ENCODE peak calls at places on chromosomes 1 and 21, in four cellular contexts. L, Y, T and B are unnamed samples.

GRCh38 chr1:16430598-16430997 is 6.6 kb downstream of the SPATA21 start:
- DNase-seq in Y (no peak), T (no peak), L (no peak), B (no peak)

GRCh38 chr1:50704126-50704525 is 255.9 kb downstream of the FAF1 start:
- DNase-seq in T (peak), Y (no peak), L (peak), B (no peak)

GRCh38 chr1:94590203-94591137 is 48.9 kb upstream of the F3 start:
- DNase-seq in Y (no peak), L (no peak), T (peak), B (no peak)

GRCh38 chr1:248359415-248359814 is 2.0 kb upstream of the OR2T4 start:
- DNase-seq in L (no peak), Y (no peak), T (no peak), B (no peak)

GRCh38 chr1:154469844-154470417 is 32.1 kb upstream of the TDRD10 start:
- DNase-seq in T (no peak), L (no peak), Y (no peak), B (no peak)

GRCh38 chr1:3273447-3273846 is 181.0 kb upstream of the ARHGEF16 start:
- DNase-seq in T (no peak), Y (no peak), L (no peak), B (no peak)

GRCh38 chr1:231584117-231584516 is 42.5 kb upstream of the DISC1 start:
- DNase-seq in T (peak), Y (no peak), L (peak), B (no peak)

GRCh38 chr21:33059319-33059894 is 10.5 kb upstream of the OLIG1 start:
- DNase-seq in Y (no peak), T (no peak), L (no peak), B (no peak)

GRCh38 chr21:17711896-17712295 is 99.2 kb upstream of the BTG3 start:
- DNase-seq in L (no peak), T (no peak), Y (no peak), B (no peak)

GRCh38 chr1:201295861-201296260 is 12.6 kb downstream of the PKP1 start:
- DNase-seq in L (no peak), Y (no peak), T (peak), B (no peak)

GRCh38 chr1:224873645-224874369 is 55.7 kb upstream of the DNAH14 start:
- DNase-seq in Y (no peak), L (no peak), T (peak), B (no peak)

GRCh38 chr1:183135336-183135735 is 50.7 kb upstream of the LAMC2 start:
- DNase-seq in Y (no peak), T (no peak), L (no peak), B (no peak)

GRCh38 chr1:22471078-22471477 is 19.4 kb downstream of the ZBTB40 start:
- DNase-seq in L (no peak), Y (no peak), T (peak), B (no peak)

GRCh38 chr1:222642468-222642867 is 24.6 kb downstream of the MIA3 start:
- DNase-seq in L (no peak), Y (no peak), T (no peak), B (no peak)

GRCh38 chr1:53552146-53552940 is 93.1 kb downstream of the DMRTB1 start:
- DNase-seq in Y (peak), T (peak), L (no peak), B (peak)

GRCh38 chr1:54934869-54935268 is 45.6 kb upstream of the TMEM61 start:
- DNase-seq in L (no peak), T (peak), Y (no peak), B (no peak)

GRCh38 chr1:217135987-217136894 is 413.0 kb upstream of the ESRRG start:
- DNase-seq in Y (no peak), T (no peak), L (no peak), B (no peak)

GRCh38 chr1:212135166-212135565 is 99.6 kb downstream of the DTL start:
- DNase-seq in Y (no peak), T (no peak), L (no peak), B (no peak)

GRCh38 chr1:185670187-185670627 is 64.0 kb upstream of the HMCN1 start:
- DNase-seq in L (no peak), T (peak), Y (no peak), B (peak)

GRCh38 chr1:995665-996633 is 3.9 kb downstream of the HES4 start:
- DNase-seq in L (no peak), Y (no peak), T (no peak), B (no peak)

GRCh38 chr1:59673575-59674467 is 140.9 kb upstream of the HOOK1 start:
- DNase-seq in T (no peak), L (no peak), Y (no peak), B (no peak)

GRCh38 chr1:248697907-248698306 is 4.7 kb downstream of the OR14I1 start:
- DNase-seq in L (no peak), Y (no peak), T (no peak), B (no peak)

GRCh38 chr1:20409971-20410370 is 76.0 kb downstream of the CAMK2N1 start:
- DNase-seq in Y (no peak), T (no peak), L (no peak), B (no peak)

GRCh38 chr1:230502996-230503395 is 76.9 kb upstream of the PGBD5 start:
- DNase-seq in Y (no peak), T (no peak), L (no peak), B (no peak)

GRCh38 chr1:95650631-95651030 is 416.6 kb downstream of the RWDD3 start:
- DNase-seq in T (no peak), Y (no peak), L (no peak), B (peak)

GRCh38 chr1:227723474-227723873 is 11.6 kb downstream of the JMJD4 start:
- DNase-seq in T (peak), Y (no peak), L (no peak), B (no peak)

GRCh38 chr1:228020686-228021525 is 14.1 kb downstream of the WNT3A start:
- DNase-seq in Y (no peak), L (no peak), T (no peak), B (no peak)

GRCh38 chr21:21457077-21457476 is 458.9 kb downstream of the NCAM2 start:
- DNase-seq in Y (no peak), L (no peak), T (no peak), B (no peak)

DNA sequence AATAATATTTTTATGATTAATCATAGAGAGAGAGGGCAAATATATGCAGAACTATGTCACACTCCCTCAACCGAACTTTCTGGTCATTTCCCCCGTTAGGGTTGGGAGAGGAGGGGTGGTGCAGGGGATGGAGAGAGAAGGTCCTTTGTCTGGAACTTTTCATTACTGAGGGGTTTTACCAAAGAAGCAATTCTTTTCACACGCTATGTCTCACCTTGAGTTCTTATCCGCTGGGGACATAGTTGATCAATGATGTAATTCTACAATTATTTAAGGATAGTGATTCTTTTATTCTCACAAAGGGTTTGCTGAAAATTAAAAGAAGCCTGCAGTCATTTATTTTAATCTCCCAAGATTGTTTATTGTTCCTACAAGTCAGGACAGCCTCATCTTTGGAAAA is 98.3 kb upstream of the RUNX1 start:
- DNase-seq in T (no peak), Y (no peak), L (no peak), B (no peak)
- TF ChIP-seq CTCF in T (no peak), Y (no peak), L (no peak), B (no peak)

GRCh38 chr1:52294580-52294979 is 71.4 kb downstream of the CC2D1B start:
- DNase-seq in T (peak), Y (no peak), L (no peak), B (no peak)

DNA sequence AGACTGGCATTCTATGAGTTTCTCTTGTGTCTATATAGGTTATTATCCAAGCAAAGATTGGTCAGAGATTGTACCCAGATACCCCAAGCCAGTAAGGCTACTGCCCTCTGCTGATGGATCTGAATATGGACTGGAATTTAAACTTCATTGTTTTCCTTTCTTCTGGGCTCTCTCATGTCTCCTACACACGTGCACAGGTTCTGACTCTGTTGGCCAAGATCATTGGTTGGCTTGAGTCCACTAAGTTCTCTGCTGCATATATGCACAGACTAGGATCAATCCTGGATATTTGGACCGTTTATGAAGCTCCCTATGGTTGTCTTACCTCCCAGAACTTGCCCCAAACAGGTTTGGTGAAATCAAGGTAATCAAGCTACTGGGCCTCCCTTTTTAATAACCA is 69.7 kb downstream of the CC2D1B start:
- DNase-seq in Y (no peak), L (peak), T (peak), B (no peak)
- TF ChIP-seq CTCF in Y (no peak), L (peak), T (peak), B (peak)

GRCh38 chr21:39181205-39181818 is 1.9 kb downstream of the PSMG1 start:
- DNase-seq in Y (no peak), L (no peak), T (no peak), B (no peak)

GRCh38 chr21:39182484-39183271 is 573 bp downstream of the PSMG1 start:
- DNase-seq in L (no peak), T (no peak), Y (no peak), B (no peak)

GRCh38 chr21:39183272-39184049 is at the start of gene PSMG1:
- DNase-seq in L (peak), T (peak), Y (peak), B (peak)

GRCh38 chr21:39182016-39182415 is 1.2 kb downstream of the PSMG1 start:
- DNase-seq in L (no peak), Y (no peak), T (no peak), B (no peak)

GRCh38 chr21:39180429-39181019 is 2.7 kb downstream of the PSMG1 start:
- DNase-seq in L (no peak), Y (no peak), T (no peak), B (no peak)
- TF ChIP-seq CTCF in L (no peak), Y (no peak), T (peak), B (peak)

GRCh38 chr1:32650157-32650751 is at the start of gene ZBTB8OS:
- DNase-seq in L (peak), T (peak), Y (peak), B (peak)

GRCh38 chr1:32651461-32652073 is 559 bp downstream of the RBBP4 start:
- DNase-seq in L (no peak), Y (no peak), T (no peak), B (peak)

GRCh38 chr1:32652244-32652962 is 1.4 kb downstream of the RBBP4 start:
- DNase-seq in T (no peak), L (no peak), Y (no peak), B (no peak)

GRCh38 chr1:32647308-32648134 is 2.8 kb downstream of the ZBTB8OS start:
- DNase-seq in T (no peak), Y (no peak), L (no peak), B (no peak)

DNA sequence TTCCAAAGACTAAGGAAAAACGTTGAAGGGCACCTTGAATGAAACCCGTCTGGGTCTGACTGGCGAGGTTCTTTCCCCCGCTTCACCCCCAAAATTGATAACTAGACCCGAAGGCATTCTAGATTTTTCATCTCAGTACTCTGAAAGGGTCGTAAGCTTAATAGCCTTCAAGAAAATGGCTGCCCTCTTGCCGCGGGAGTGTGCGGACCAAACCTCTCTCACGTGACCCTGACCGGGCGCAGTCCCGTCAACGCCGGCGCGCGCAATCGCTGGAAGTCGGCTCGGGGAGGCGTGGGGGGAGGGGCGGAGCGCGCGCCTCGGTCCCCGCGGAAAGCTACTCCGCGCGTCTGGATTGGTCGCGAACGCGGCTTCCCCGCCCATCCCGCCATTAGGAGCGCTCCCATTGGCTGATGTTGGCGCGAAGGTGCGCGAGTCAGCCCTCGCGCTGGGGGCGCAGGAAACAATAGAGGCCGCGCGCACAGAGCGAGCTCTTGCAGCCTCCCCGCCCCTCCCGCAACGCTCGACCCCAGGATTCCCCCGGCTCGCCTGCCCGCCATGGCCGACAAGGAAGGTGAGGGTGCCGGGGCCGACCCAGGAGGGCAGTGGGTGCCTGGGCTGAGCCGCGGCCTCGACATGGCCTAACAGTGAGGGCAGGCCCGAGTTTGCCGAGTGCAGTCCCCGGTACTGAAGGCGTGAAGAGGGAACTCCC is at the start of gene RBBP4:
- DNase-seq in T (peak), L (peak), Y (peak), B (peak)
- TF ChIP-seq CTCF in T (no peak), L (no peak), Y (no peak), B (no peak)

DNA sequence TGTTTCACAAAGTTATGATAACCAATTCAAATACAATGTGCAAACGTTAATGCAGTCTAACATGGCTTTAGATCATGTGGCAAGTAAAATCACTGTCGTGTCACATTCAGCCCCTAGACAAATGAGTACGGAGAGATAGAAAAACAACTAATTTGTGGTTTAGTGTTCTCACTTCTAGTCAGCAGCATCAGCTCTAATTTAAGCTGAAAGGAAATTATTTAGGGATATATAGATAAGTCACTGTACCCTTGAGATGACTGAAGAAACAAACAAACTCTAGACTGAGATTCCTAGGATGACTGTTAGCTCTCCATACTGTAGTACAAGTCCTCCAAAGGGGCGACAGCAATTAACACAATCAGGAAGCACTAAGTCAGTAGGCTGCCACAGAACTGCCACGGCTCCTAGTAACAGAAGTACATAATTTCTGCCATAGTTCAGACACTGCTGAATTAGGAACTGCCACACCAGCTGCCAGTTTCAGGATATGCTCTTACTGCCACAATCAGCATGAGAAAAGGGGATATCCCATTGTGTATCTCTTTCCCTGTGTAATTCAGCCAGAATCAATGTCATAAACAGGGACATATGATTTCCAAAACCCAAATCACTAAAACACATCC is 150.4 kb upstream of the NEGR1 start:
- DNase-seq in Y (no peak), L (no peak), T (no peak), B (no peak)
- TF ChIP-seq CTCF in Y (no peak), L (no peak), T (no peak), B (no peak)